ENCODE peak calls at places on chromosome 7, in eight cellular contexts. Z is HCT116, D is uterus, X is IMR-90, Y is sigmoid colon, R is gastrocnemius medialis, V is esophagus squamous epithelium, G is spleen. S is an unnamed sample.

GRCh38 chr7:134632937-134633540 is 13.6 kb upstream of the BPGM start:
- DNase-seq in Z (peak; percentile 51), D (no peak), X (peak; percentile 69), Y (no peak), R (no peak), V (no peak), G (no peak), S (no peak)

GRCh38 chr7:94133460-94133859 is 129.3 kb upstream of the BET1 start:
- DNase-seq in Z (no peak), D (no peak), X (no peak), Y (no peak), R (no peak), V (no peak), G (no peak), S (no peak)

GRCh38 chr7:31875424-31875823 is 188.4 kb downstream of the PPP1R17 start:
- DNase-seq in Z (no peak), D (no peak), X (no peak), Y (no peak), R (no peak), V (no peak), G (no peak), S (no peak)

GRCh38 chr7:24932815-24933214 is 47.2 kb downstream of the OSBPL3 start:
- DNase-seq in Z (no peak), D (no peak), X (no peak), Y (no peak), R (no peak), V (no peak), G (no peak), S (no peak)

GRCh38 chr7:23712368-23713284 is 2.6 kb downstream of the STK31 start:
- DNase-seq in Z (peak; percentile 67), D (no peak), X (peak; percentile 78), Y (no peak), R (no peak), V (no peak), G (no peak), S (no peak)

GRCh38 chr7:96297873-96298272 is 24.0 kb downstream of the SLC25A13 start:
- DNase-seq in Z (no peak), D (no peak), X (no peak), Y (no peak), R (no peak), V (no peak), G (no peak), S (no peak)

GRCh38 chr7:22447759-22448158 is 52.2 kb downstream of the STEAP1B start:
- DNase-seq in Z (no peak), D (no peak), X (peak; percentile 13), Y (no peak), R (no peak), V (no peak), G (no peak), S (no peak)

GRCh38 chr7:44183386-44183785 is 5.9 kb downstream of the GCK start:
- DNase-seq in Z (no peak), D (no peak), X (no peak), Y (no peak), R (no peak), V (no peak), G (no peak), S (no peak)

GRCh38 chr7:158008267-158008666 is 579.4 kb downstream of the PTPRN2 start:
- DNase-seq in Z (no peak), D (no peak), X (no peak), Y (no peak), R (no peak), V (no peak), G (peak; percentile 61), S (no peak)

GRCh38 chr7:75050501-75050900 is 23.1 kb downstream of the RCC1L start:
- DNase-seq in Z (no peak), D (no peak), X (no peak), Y (no peak), R (no peak), V (no peak), G (no peak), S (no peak)

GRCh38 chr7:76011437-76011836 is 17.0 kb upstream of the TMEM120A start:
- DNase-seq in Z (no peak), D (no peak), X (peak; percentile 90), Y (peak; percentile 79), R (no peak), V (no peak), G (no peak), S (no peak)

GRCh38 chr7:144118341-144118740 is 4.6 kb upstream of the OR2A14 start:
- DNase-seq in Z (no peak), D (no peak), X (no peak), Y (no peak), R (no peak), V (no peak), G (no peak), S (no peak)

GRCh38 chr7:27064169-27064568 is 31.6 kb downstream of the HOXA1 start:
- DNase-seq in Z (no peak), D (no peak), X (no peak), Y (no peak), R (no peak), V (no peak), G (no peak), S (no peak)

GRCh38 chr7:38391751-38392150 is 118.3 kb upstream of the TARP start:
- DNase-seq in Z (no peak), D (no peak), X (no peak), Y (no peak), R (no peak), V (no peak), G (no peak), S (no peak)

GRCh38 chr7:107538001-107538400 is 25.7 kb downstream of the COG5 start:
- DNase-seq in Z (no peak), D (no peak), X (no peak), Y (no peak), R (no peak), V (no peak), G (no peak), S (no peak)

GRCh38 chr7:95396136-95397032 is at the start of gene PON3:
- DNase-seq in Z (peak; percentile 22), D (peak; percentile 18), X (no peak), Y (peak; percentile 68), R (peak; percentile 12), V (no peak), G (peak; percentile 72), S (no peak)

GRCh38 chr7:18974803-18975202 is 142.6 kb downstream of the TWIST1 start:
- DNase-seq in Z (peak; percentile 18), D (no peak), X (peak; percentile 78), Y (no peak), R (no peak), V (no peak), G (no peak), S (no peak)

DNA sequence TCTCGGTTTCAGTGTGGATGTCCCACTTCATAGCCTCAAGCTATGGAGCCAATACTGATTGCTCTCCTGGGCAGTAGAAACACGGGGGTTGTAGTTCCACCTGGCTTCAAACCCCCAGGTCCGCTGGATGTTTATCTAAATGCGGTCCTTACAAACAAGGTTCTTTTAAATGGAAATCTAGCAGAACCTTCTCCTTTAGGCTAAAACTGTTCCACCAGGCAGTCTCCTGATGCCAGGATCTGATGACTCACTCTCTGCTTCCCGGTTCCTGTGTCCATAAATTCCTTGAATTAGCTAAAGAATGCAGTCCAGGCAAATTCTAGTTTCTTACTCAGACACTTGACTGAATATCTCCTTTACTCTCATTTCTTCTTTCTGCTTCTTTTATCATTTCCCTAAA is 108.4 kb upstream of the FAM3C start:
- DNase-seq in Z (no peak), D (peak; percentile 34), X (peak; percentile 76), Y (no peak), R (peak; percentile 10), V (no peak), G (no peak), S (peak; percentile 49)
- H3K4me3 ChIP-seq in Z (no peak overlapping the region), D (no peak overlapping the region), X (no peak overlapping the region), Y (no peak overlapping the region), R (no peak overlapping the region), V (no peak overlapping the region), G (no peak overlapping the region), S (no peak overlapping the region)

GRCh38 chr7:127986581-127987461 is 44.4 kb downstream of the LRRC4 start:
- DNase-seq in Z (no peak), D (no peak), X (peak; percentile 22), Y (no peak), R (no peak), V (no peak), G (no peak), S (peak; percentile 50)
- TF ChIP-seq POLR2A in Z (no peak), D (no peak), X (no peak), Y (no peak), R (no peak), V (no peak), G (no peak), S (no peak)

DNA sequence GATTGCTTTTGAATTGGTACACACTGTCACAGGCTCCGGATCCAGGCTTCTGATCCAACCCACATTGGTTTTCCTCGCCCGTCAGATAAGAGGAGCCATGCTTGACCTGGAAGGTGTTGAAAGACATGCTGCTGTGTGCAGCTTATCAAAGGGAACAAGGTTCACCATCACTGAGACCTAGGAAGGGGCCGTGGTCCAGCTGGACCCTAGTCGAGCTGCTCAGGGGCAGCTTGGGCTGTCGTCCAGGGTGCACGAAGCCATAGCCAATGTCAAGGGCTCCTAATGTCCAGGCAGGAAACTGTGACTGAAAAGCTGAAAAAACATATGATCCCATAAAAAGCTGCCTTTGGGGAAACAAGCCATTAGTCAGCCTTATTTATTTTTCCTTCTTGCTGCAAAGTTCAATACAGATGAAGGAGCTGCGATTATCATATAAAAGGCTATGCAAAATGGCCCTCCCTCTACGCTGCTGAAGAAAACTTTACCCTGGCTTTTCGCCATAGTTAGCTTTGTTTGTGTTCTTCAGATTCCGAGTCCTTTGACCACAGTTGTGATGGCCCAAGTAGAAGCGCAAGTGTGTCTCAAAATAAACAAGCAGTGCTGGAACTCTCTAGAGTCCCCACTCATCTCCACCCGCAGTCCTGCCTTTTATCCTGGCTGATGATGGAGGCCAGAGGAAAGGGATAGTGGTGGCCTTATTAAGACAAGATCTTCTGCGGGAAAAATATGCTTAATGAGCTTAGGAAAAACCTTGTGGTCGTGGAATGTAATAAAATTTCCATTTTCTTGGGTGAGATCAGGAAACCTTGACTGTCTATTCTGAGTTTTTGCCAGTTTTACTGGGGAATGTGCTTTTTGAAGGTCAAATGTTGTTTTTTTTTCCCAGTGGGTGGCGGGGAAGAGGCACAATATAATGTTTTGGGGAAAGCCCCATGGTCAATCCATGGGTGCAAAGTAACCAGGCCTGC is 118.1 kb downstream of the CREB5 start:
- DNase-seq in Z (no peak), D (no peak), X (peak; percentile 60), Y (no peak), R (peak; percentile 24), V (no peak), G (no peak), S (no peak)
- H3K4me3 ChIP-seq in Z (no peak overlapping the region), D (no peak overlapping the region), X (no peak overlapping the region), Y (no peak overlapping the region), R (no peak overlapping the region), V (no peak overlapping the region), G (no peak overlapping the region), S (no peak overlapping the region)

DNA sequence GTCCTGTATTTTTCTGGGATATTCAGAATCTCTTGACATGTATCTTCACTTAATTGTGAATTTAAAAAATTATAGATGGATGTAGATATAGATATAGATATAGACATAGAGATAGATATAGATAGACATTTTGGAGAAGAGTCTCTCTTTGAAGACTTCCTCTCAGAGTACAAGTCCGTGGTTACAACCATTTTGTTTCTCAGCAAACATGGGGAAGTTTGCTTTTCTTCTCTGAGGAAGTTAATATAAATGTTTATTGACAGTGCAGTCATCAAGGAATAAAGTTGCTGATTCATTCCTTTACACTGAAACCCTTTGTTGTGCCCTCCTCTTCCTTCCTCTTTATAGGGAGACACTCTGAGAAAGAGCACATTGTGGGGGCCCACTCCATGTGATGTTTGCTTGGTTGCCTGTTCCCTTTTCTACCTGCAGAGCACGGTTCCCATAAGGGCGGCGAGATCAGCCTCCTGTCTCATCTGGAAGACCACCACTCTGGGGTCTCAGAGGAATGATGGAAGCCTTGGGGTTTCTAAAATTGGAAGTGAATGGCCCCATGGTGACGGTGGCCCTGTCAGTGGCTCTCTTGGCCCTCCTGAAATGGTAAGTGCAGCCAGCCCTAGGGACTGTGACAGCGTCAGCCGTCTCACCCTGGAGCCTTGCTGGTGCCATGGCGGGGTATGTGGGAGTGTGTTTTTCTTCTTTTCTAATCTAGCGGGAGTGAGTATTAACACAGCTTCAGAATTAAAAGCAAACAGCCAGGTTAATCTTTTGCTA is at the start of gene TBXAS1:
- DNase-seq in Z (no peak), D (no peak), X (peak; percentile 47), Y (no peak), R (peak; percentile 33), V (no peak), G (peak; percentile 87), S (peak; percentile 31)
- TF ChIP-seq POLR2A in Z (no peak), D (no peak), X (no peak), Y (no peak), R (no peak), V (no peak), G (peak; percentile 51), S (no peak)

S was measured in lower leg skin.